ENCODE peak calls at places on chromosomes 2 and 18, in nine cellular contexts. P is H7; E is Peyer's patch; B is posterior cingulate gyrus; C is Jurkat, Clone E6-1; K is stimulated activated CD4-positive, alpha-beta T cell treated with anti-CD3 and anti-CD28 coated beads, Interleukin-4, amount 100 ng/mL, for 48 hours; G is amygdala; L is activated CD4-positive, alpha-beta T cell treated with anti-CD3 and anti-CD28 coated beads, Interleukin-2, amount 50 U/mL, for 1 hour; I is HFFc6. M is an unnamed sample.

GRCh38 chr2:226800941-226801784 is 1.5 kb upstream of the IRS1 start:
- DNase-seq in P (peak), E (peak), B (peak), C (peak), K (peak), G (peak), L (peak), I (no peak), M (peak)

GRCh38 chr2:234278556-234279286 is 218.2 kb downstream of the ARL4C start:
- DNase-seq in P (no peak), E (no peak), B (no peak), C (peak), K (no peak), G (no peak), L (no peak), I (no peak), M (no peak)

GRCh38 chr18:48894266-48894600 is 56.5 kb downstream of the SMAD7 start:
- DNase-seq in P (no peak), E (no peak), B (no peak), C (no peak), K (no peak), G (no peak), L (no peak), I (no peak), M (no peak)

GRCh38 chr2:17791121-17791902 is 24.9 kb upstream of the MSGN1 start:
- DNase-seq in P (no peak), E (no peak), B (no peak), C (no peak), K (no peak), G (no peak), L (no peak), I (peak), M (peak)

GRCh38 chr2:134253804-134254203 is at the start of gene MGAT5:
- DNase-seq in P (no peak), E (peak), B (no peak), C (no peak), K (no peak), G (no peak), L (no peak), I (no peak), M (no peak)

GRCh38 chr2:238869293-238870124 is 21.6 kb downstream of the TWIST2 start:
- DNase-seq in P (no peak), E (no peak), B (no peak), C (no peak), K (no peak), G (no peak), L (no peak), I (peak), M (peak)

GRCh38 chr18:28063181-28063790 is 113.6 kb downstream of the CDH2 start:
- DNase-seq in P (no peak), E (no peak), B (no peak), C (no peak), K (no peak), G (no peak), L (no peak), I (peak), M (peak)

GRCh38 chr2:158716091-158716815 is 78.9 kb upstream of the DAPL1 start:
- DNase-seq in P (no peak), E (no peak), B (no peak), C (no peak), K (no peak), G (no peak), L (no peak), I (no peak), M (peak)

GRCh38 chr18:2846638-2847340 is at the start of gene EMILIN2:
- DNase-seq in P (peak), E (peak), B (no peak), C (no peak), K (peak), G (no peak), L (peak), I (no peak), M (peak)

GRCh38 chr2:162416446-162416845 is 72.5 kb downstream of the GCA start:
- DNase-seq in P (no peak), E (no peak), B (no peak), C (no peak), K (no peak), G (no peak), L (no peak), I (no peak), M (no peak)

GRCh38 chr2:161999331-161999730 is 74.7 kb downstream of the DPP4 start:
- DNase-seq in P (no peak), E (no peak), B (peak), C (no peak), K (no peak), G (no peak), L (no peak), I (no peak), M (no peak)

GRCh38 chr2:201775326-201775725 is 5.4 kb downstream of the ALS2 start:
- DNase-seq in P (no peak), E (no peak), B (no peak), C (no peak), K (no peak), G (no peak), L (no peak), I (no peak), M (no peak)

GRCh38 chr2:222613715-222614331 is 42.1 kb downstream of the FARSB start:
- DNase-seq in P (peak), E (no peak), B (no peak), C (peak), K (no peak), G (peak), L (no peak), I (peak), M (peak)